ENCODE peak calls at places on chromosomes 1 and 21, in ten cellular contexts. One of them, this sample, is unnamed.

GRCh38 chr1:1510912-1511532 is 940 bp upstream of the ATAD3A start:
- DNase-seq in K562: peak
- DNase-seq in CD8-positive, alpha-beta memory T cell: no peak
- DNase-seq in GM23338: peak
- DNase-seq in mesendoderm: peak
- DNase-seq in heart right ventricle: no peak
- DNase-seq in uterus: no peak
- DNase-seq in HAP-1: peak
- DNase-seq in foreskin fibroblast: peak
- DNase-seq in right atrium auricular region: no peak
- DNase-seq in this sample: no peak

GRCh38 chr1:150970818-150971582 is 3.6 kb downstream of the CERS2 start:
- DNase-seq in CD8-positive, alpha-beta memory T cell: no peak
- DNase-seq in mesendoderm: peak
- DNase-seq in HAP-1: no peak
- DNase-seq in K562: peak
- DNase-seq in heart right ventricle: peak
- DNase-seq in uterus: peak
- DNase-seq in right atrium auricular region: peak
- DNase-seq in foreskin fibroblast: peak
- DNase-seq in GM23338: peak
- DNase-seq in this sample: peak

GRCh38 chr1:116754203-116754977 is at the start of gene CD2:
- DNase-seq in foreskin fibroblast: no peak
- DNase-seq in mesendoderm: no peak
- DNase-seq in CD8-positive, alpha-beta memory T cell: no peak
- DNase-seq in K562: no peak
- DNase-seq in uterus: no peak
- DNase-seq in GM23338: no peak
- DNase-seq in heart right ventricle: no peak
- DNase-seq in HAP-1: no peak
- DNase-seq in right atrium auricular region: no peak
- DNase-seq in this sample: no peak

GRCh38 chr1:164885311-164885710 is 326.3 kb downstream of the PBX1 start:
- DNase-seq in uterus: no peak
- DNase-seq in foreskin fibroblast: no peak
- DNase-seq in mesendoderm: no peak
- DNase-seq in GM23338: no peak
- DNase-seq in K562: no peak
- DNase-seq in CD8-positive, alpha-beta memory T cell: no peak
- DNase-seq in right atrium auricular region: no peak
- DNase-seq in heart right ventricle: no peak
- DNase-seq in HAP-1: no peak
- DNase-seq in this sample: no peak

GRCh38 chr1:94832446-94832845 is 12.3 kb downstream of the SLC44A3 start:
- DNase-seq in uterus: no peak
- DNase-seq in right atrium auricular region: no peak
- DNase-seq in mesendoderm: no peak
- DNase-seq in GM23338: no peak
- DNase-seq in CD8-positive, alpha-beta memory T cell: no peak
- DNase-seq in heart right ventricle: no peak
- DNase-seq in K562: no peak
- DNase-seq in foreskin fibroblast: peak
- DNase-seq in HAP-1: no peak
- DNase-seq in this sample: no peak

GRCh38 chr1:149845416-149845815 is 54.0 kb upstream of the BOLA1 start:
- DNase-seq in heart right ventricle: no peak
- DNase-seq in mesendoderm: peak
- DNase-seq in K562: peak
- DNase-seq in CD8-positive, alpha-beta memory T cell: no peak
- DNase-seq in foreskin fibroblast: peak
- DNase-seq in uterus: no peak
- DNase-seq in GM23338: peak
- DNase-seq in right atrium auricular region: no peak
- DNase-seq in HAP-1: peak
- DNase-seq in this sample: no peak

GRCh38 chr1:9787702-9788101 is 36.1 kb downstream of the CLSTN1 start:
- DNase-seq in mesendoderm: no peak
- DNase-seq in HAP-1: no peak
- DNase-seq in foreskin fibroblast: no peak
- DNase-seq in GM23338: no peak
- DNase-seq in K562: no peak
- DNase-seq in CD8-positive, alpha-beta memory T cell: no peak
- DNase-seq in heart right ventricle: no peak
- DNase-seq in uterus: no peak
- DNase-seq in right atrium auricular region: no peak
- DNase-seq in this sample: no peak

GRCh38 chr1:201643835-201644104 is 104.8 kb downstream of the NAV1 start:
- DNase-seq in CD8-positive, alpha-beta memory T cell: no peak
- DNase-seq in uterus: no peak
- DNase-seq in foreskin fibroblast: no peak
- DNase-seq in K562: peak
- DNase-seq in heart right ventricle: no peak
- DNase-seq in GM23338: no peak
- DNase-seq in mesendoderm: peak
- DNase-seq in right atrium auricular region: no peak
- DNase-seq in HAP-1: no peak
- DNase-seq in this sample: no peak

GRCh38 chr1:12594966-12595838 is 22.8 kb downstream of the DHRS3 start:
- DNase-seq in mesendoderm: peak
- DNase-seq in CD8-positive, alpha-beta memory T cell: no peak
- DNase-seq in HAP-1: no peak
- DNase-seq in heart right ventricle: peak
- DNase-seq in uterus: peak
- DNase-seq in GM23338: peak
- DNase-seq in K562: no peak
- DNase-seq in foreskin fibroblast: peak
- DNase-seq in right atrium auricular region: peak
- DNase-seq in this sample: no peak

GRCh38 chr1:975896-976683 is 5.8 kb downstream of the PERM1 start:
- DNase-seq in CD8-positive, alpha-beta memory T cell: peak
- DNase-seq in HAP-1: peak
- DNase-seq in GM23338: peak
- DNase-seq in uterus: peak
- DNase-seq in mesendoderm: peak
- DNase-seq in heart right ventricle: no peak
- DNase-seq in right atrium auricular region: no peak
- DNase-seq in foreskin fibroblast: peak
- DNase-seq in K562: peak
- DNase-seq in this sample: no peak

GRCh38 chr1:180229483-180230415 is at the start of gene LHX4:
- DNase-seq in GM23338: peak
- DNase-seq in mesendoderm: peak
- DNase-seq in HAP-1: peak
- DNase-seq in uterus: peak
- DNase-seq in foreskin fibroblast: peak
- DNase-seq in heart right ventricle: no peak
- DNase-seq in K562: peak
- DNase-seq in CD8-positive, alpha-beta memory T cell: no peak
- DNase-seq in right atrium auricular region: no peak
- DNase-seq in this sample: no peak

DNA sequence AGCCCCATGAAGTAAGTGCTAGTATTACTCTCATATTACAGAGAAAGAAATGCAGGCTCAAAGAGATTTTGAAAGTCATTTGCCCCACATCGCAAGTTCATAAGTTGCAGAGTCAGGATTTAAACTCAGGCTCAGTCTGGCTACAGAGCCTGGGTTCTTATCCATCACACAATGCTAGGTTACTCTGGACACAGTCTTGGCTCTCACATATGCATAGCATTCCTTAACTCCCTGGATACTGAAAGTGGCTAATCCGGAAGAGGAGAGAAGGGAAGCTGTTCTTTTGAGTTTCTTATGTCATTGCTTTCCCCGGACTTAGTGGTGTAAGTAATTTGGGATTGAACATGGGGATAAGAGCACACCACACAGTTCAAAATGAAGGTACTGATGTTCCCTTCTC is 357.4 kb upstream of the PLXNA2 start:
- DNase-seq in mesendoderm: no peak
- DNase-seq in foreskin fibroblast: peak
- DNase-seq in heart right ventricle: no peak
- DNase-seq in HAP-1: no peak
- DNase-seq in GM23338: no peak
- DNase-seq in CD8-positive, alpha-beta memory T cell: no peak
- DNase-seq in uterus: no peak
- DNase-seq in right atrium auricular region: no peak
- DNase-seq in K562: no peak
- DNase-seq in this sample: no peak
- H3K4me3 ChIP-seq in mesendoderm: no peak
- H3K4me3 ChIP-seq in foreskin fibroblast: no peak
- H3K4me3 ChIP-seq in heart right ventricle: no peak
- H3K4me3 ChIP-seq in HAP-1: no peak
- H3K4me3 ChIP-seq in GM23338: no peak
- H3K4me3 ChIP-seq in CD8-positive, alpha-beta memory T cell: no peak
- H3K4me3 ChIP-seq in uterus: no peak
- H3K4me3 ChIP-seq in right atrium auricular region: no peak
- H3K4me3 ChIP-seq in K562: no peak
- H3K4me3 ChIP-seq in this sample: no peak

GRCh38 chr1:172145231-172145651 is 275.2 kb upstream of the C1orf105 start:
- DNase-seq in right atrium auricular region: no peak
- DNase-seq in K562: no peak
- DNase-seq in heart right ventricle: peak
- DNase-seq in mesendoderm: no peak
- DNase-seq in foreskin fibroblast: peak
- DNase-seq in CD8-positive, alpha-beta memory T cell: no peak
- DNase-seq in uterus: no peak
- DNase-seq in GM23338: peak
- DNase-seq in HAP-1: no peak
- DNase-seq in this sample: no peak
- H3K4me3 ChIP-seq in right atrium auricular region: peak
- H3K4me3 ChIP-seq in K562: no peak
- H3K4me3 ChIP-seq in heart right ventricle: peak
- H3K4me3 ChIP-seq in mesendoderm: no peak
- H3K4me3 ChIP-seq in foreskin fibroblast: peak
- H3K4me3 ChIP-seq in CD8-positive, alpha-beta memory T cell: no peak
- H3K4me3 ChIP-seq in uterus: peak
- H3K4me3 ChIP-seq in GM23338: no peak
- H3K4me3 ChIP-seq in HAP-1: no peak
- H3K4me3 ChIP-seq in this sample: peak

DNA sequence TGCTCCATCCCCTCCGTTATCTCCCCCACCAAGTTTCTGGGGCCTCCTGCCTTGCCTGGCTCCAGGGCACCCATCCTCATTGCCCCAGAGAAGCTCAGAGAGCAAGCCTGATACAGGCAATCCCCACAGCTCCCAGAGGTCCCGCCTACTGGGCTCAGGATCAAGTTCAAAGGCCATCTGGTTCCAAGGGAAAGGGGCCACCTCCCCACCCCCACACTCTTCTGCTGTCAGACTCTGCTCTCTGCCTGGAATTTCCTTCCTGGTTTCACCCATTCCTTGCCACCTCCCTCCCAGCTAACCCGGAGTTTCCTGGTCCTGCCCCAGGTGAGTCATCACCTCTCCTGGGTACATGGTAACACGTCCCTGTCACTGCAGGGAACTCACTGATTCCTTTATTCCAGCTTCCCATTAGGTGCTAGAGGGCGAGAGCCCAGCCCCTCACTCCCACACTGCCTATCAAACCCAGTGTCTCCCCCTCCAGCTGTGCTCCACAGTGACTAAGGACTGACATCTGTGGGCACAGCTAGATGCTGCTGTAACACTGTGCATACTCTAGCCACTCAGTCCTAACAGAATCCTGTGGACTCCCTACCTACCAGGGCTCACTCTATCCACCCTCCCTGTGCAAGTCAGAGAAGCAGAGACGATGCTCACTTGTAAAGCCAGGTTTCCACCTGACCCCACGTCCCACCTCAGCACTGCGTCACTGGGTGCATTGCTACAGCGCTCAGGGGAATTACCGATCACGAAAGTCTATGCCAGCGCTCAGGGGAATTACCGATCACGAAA is 21.8 kb downstream of the RSPH1 start:
- DNase-seq in K562: no peak
- DNase-seq in right atrium auricular region: no peak
- DNase-seq in heart right ventricle: no peak
- DNase-seq in uterus: no peak
- DNase-seq in GM23338: peak
- DNase-seq in HAP-1: no peak
- DNase-seq in foreskin fibroblast: peak
- DNase-seq in CD8-positive, alpha-beta memory T cell: no peak
- DNase-seq in mesendoderm: peak
- DNase-seq in this sample: no peak
- H3K4me3 ChIP-seq in K562: no peak
- H3K4me3 ChIP-seq in right atrium auricular region: no peak
- H3K4me3 ChIP-seq in heart right ventricle: no peak
- H3K4me3 ChIP-seq in uterus: no peak
- H3K4me3 ChIP-seq in GM23338: no peak
- H3K4me3 ChIP-seq in HAP-1: no peak
- H3K4me3 ChIP-seq in foreskin fibroblast: no peak
- H3K4me3 ChIP-seq in CD8-positive, alpha-beta memory T cell: no peak
- H3K4me3 ChIP-seq in mesendoderm: no peak
- H3K4me3 ChIP-seq in this sample: no peak

GRCh38 chr1:85576256-85576641 is 4.3 kb upstream of the CCN1 start:
- DNase-seq in foreskin fibroblast: no peak
- DNase-seq in uterus: no peak
- DNase-seq in CD8-positive, alpha-beta memory T cell: no peak
- DNase-seq in HAP-1: no peak
- DNase-seq in GM23338: no peak
- DNase-seq in heart right ventricle: no peak
- DNase-seq in right atrium auricular region: no peak
- DNase-seq in mesendoderm: no peak
- DNase-seq in K562: no peak
- DNase-seq in this sample: no peak

GRCh38 chr1:85576642-85577420 is 3.7 kb upstream of the CCN1 start:
- DNase-seq in HAP-1: peak
- DNase-seq in GM23338: peak
- DNase-seq in heart right ventricle: peak
- DNase-seq in CD8-positive, alpha-beta memory T cell: no peak
- DNase-seq in foreskin fibroblast: peak
- DNase-seq in right atrium auricular region: peak
- DNase-seq in K562: peak
- DNase-seq in mesendoderm: peak
- DNase-seq in uterus: peak
- DNase-seq in this sample: peak

GRCh38 chr1:85578321-85579295 is 2.0 kb upstream of the CCN1 start:
- DNase-seq in HAP-1: peak
- DNase-seq in uterus: peak
- DNase-seq in right atrium auricular region: no peak
- DNase-seq in GM23338: peak
- DNase-seq in foreskin fibroblast: peak
- DNase-seq in heart right ventricle: no peak
- DNase-seq in K562: no peak
- DNase-seq in mesendoderm: no peak
- DNase-seq in CD8-positive, alpha-beta memory T cell: no peak
- DNase-seq in this sample: no peak

GRCh38 chr1:85579619-85580018 is 942 bp upstream of the CCN1 start:
- DNase-seq in uterus: peak
- DNase-seq in CD8-positive, alpha-beta memory T cell: no peak
- DNase-seq in mesendoderm: peak
- DNase-seq in right atrium auricular region: peak
- DNase-seq in heart right ventricle: peak
- DNase-seq in K562: no peak
- DNase-seq in HAP-1: peak
- DNase-seq in GM23338: peak
- DNase-seq in foreskin fibroblast: peak
- DNase-seq in this sample: no peak

GRCh38 chr1:85577421-85578320 is 2.9 kb upstream of the CCN1 start:
- DNase-seq in GM23338: peak
- DNase-seq in uterus: peak
- DNase-seq in heart right ventricle: peak
- DNase-seq in CD8-positive, alpha-beta memory T cell: no peak
- DNase-seq in foreskin fibroblast: peak
- DNase-seq in HAP-1: peak
- DNase-seq in K562: no peak
- DNase-seq in right atrium auricular region: no peak
- DNase-seq in mesendoderm: peak
- DNase-seq in this sample: no peak
- H3K4me3 ChIP-seq in GM23338: peak
- H3K4me3 ChIP-seq in uterus: peak
- H3K4me3 ChIP-seq in heart right ventricle: peak
- H3K4me3 ChIP-seq in CD8-positive, alpha-beta memory T cell: no peak
- H3K4me3 ChIP-seq in foreskin fibroblast: peak
- H3K4me3 ChIP-seq in HAP-1: peak
- H3K4me3 ChIP-seq in K562: peak
- H3K4me3 ChIP-seq in right atrium auricular region: peak
- H3K4me3 ChIP-seq in mesendoderm: peak
- H3K4me3 ChIP-seq in this sample: peak

This sample was measured in gastrocnemius medialis.